ENCODE peak calls at places on chromosomes 11 and 22, in nine cellular contexts. One of them, this sample, is unnamed.

GRCh38 chr11:32366671-32367070 is 68.7 kb downstream of the WT1 start:
- DNase-seq in GF-D8: no peak
- DNase-seq in EL: peak; percentile 8
- DNase-seq in amniotic stem cell: no peak
- DNase-seq in anterior cingulate cortex: no peak
- DNase-seq in GM03348: peak; percentile 57
- DNase-seq in adipocyte: no peak
- DNase-seq in non-pigmented ciliary epithelial cell: peak; percentile 19
- DNase-seq in activated T-cell treated with anti-CD3 and anti-CD28 coated beads for 24 hours: no peak
- DNase-seq in this sample: no peak

GRCh38 chr11:122668562-122669090 is 13.1 kb downstream of the UBASH3B start:
- DNase-seq in GF-D8: no peak
- DNase-seq in EL: peak; percentile 79
- DNase-seq in amniotic stem cell: no peak
- DNase-seq in GM03348: no peak
- DNase-seq in activated T-cell treated with anti-CD3 and anti-CD28 coated beads for 24 hours: no peak
- DNase-seq in anterior cingulate cortex: no peak
- DNase-seq in adipocyte: peak; percentile 42
- DNase-seq in non-pigmented ciliary epithelial cell: peak; percentile 34
- DNase-seq in this sample: no peak

GRCh38 chr22:24392218-24392931 is 35.0 kb upstream of the ADORA2A start:
- DNase-seq in EL: peak; percentile 38
- DNase-seq in adipocyte: no peak
- DNase-seq in anterior cingulate cortex: no peak
- DNase-seq in amniotic stem cell: no peak
- DNase-seq in activated T-cell treated with anti-CD3 and anti-CD28 coated beads for 24 hours: no peak
- DNase-seq in GM03348: no peak
- DNase-seq in non-pigmented ciliary epithelial cell: no peak
- DNase-seq in GF-D8: no peak
- DNase-seq in this sample: no peak

GRCh38 chr11:34134765-34135164 is 29.3 kb downstream of the NAT10 start:
- DNase-seq in GF-D8: no peak
- DNase-seq in GM03348: no peak
- DNase-seq in activated T-cell treated with anti-CD3 and anti-CD28 coated beads for 24 hours: no peak
- DNase-seq in non-pigmented ciliary epithelial cell: no peak
- DNase-seq in anterior cingulate cortex: no peak
- DNase-seq in EL: no peak
- DNase-seq in adipocyte: no peak
- DNase-seq in amniotic stem cell: no peak
- DNase-seq in this sample: no peak

GRCh38 chr22:46068908-46069481 is 81.3 kb upstream of the PPARA start:
- DNase-seq in anterior cingulate cortex: no peak
- DNase-seq in non-pigmented ciliary epithelial cell: no peak
- DNase-seq in adipocyte: peak; percentile 75
- DNase-seq in GF-D8: peak; percentile 54
- DNase-seq in activated T-cell treated with anti-CD3 and anti-CD28 coated beads for 24 hours: no peak
- DNase-seq in amniotic stem cell: no peak
- DNase-seq in GM03348: peak; percentile 66
- DNase-seq in EL: peak; percentile 94
- DNase-seq in this sample: no peak

GRCh38 chr22:32080904-32081303 is 37.8 kb downstream of the SLC5A1 start:
- DNase-seq in activated T-cell treated with anti-CD3 and anti-CD28 coated beads for 24 hours: peak; percentile 24
- DNase-seq in EL: peak; percentile 49
- DNase-seq in non-pigmented ciliary epithelial cell: peak; percentile 24
- DNase-seq in anterior cingulate cortex: no peak
- DNase-seq in adipocyte: peak; percentile 58
- DNase-seq in GF-D8: no peak
- DNase-seq in GM03348: peak; percentile 68
- DNase-seq in amniotic stem cell: no peak
- DNase-seq in this sample: peak; percentile 39

GRCh38 chr22:45978275-45978713 is 1.3 kb upstream of the WNT7B start:
- DNase-seq in adipocyte: no peak
- DNase-seq in non-pigmented ciliary epithelial cell: no peak
- DNase-seq in anterior cingulate cortex: no peak
- DNase-seq in activated T-cell treated with anti-CD3 and anti-CD28 coated beads for 24 hours: no peak
- DNase-seq in GF-D8: no peak
- DNase-seq in amniotic stem cell: no peak
- DNase-seq in GM03348: no peak
- DNase-seq in EL: no peak
- DNase-seq in this sample: no peak

GRCh38 chr22:29947410-29948387 is 64.7 kb downstream of the MTMR3 start:
- DNase-seq in adipocyte: peak; percentile 66
- DNase-seq in EL: peak; percentile 36
- DNase-seq in anterior cingulate cortex: no peak
- DNase-seq in non-pigmented ciliary epithelial cell: peak; percentile 17
- DNase-seq in GM03348: peak; percentile 51
- DNase-seq in activated T-cell treated with anti-CD3 and anti-CD28 coated beads for 24 hours: no peak
- DNase-seq in amniotic stem cell: no peak
- DNase-seq in GF-D8: no peak
- DNase-seq in this sample: no peak

GRCh38 chr11:6354651-6355485 is 34.6 kb upstream of the CAVIN3 start:
- DNase-seq in non-pigmented ciliary epithelial cell: no peak
- DNase-seq in activated T-cell treated with anti-CD3 and anti-CD28 coated beads for 24 hours: no peak
- DNase-seq in GF-D8: no peak
- DNase-seq in adipocyte: no peak
- DNase-seq in GM03348: no peak
- DNase-seq in EL: no peak
- DNase-seq in amniotic stem cell: no peak
- DNase-seq in anterior cingulate cortex: no peak
- DNase-seq in this sample: no peak

GRCh38 chr11:57214494-57214893 is 22.6 kb downstream of the APLNR start:
- DNase-seq in GM03348: peak; percentile 88
- DNase-seq in adipocyte: peak; percentile 85
- DNase-seq in non-pigmented ciliary epithelial cell: peak; percentile 76
- DNase-seq in amniotic stem cell: peak; percentile 68
- DNase-seq in EL: peak; percentile 79
- DNase-seq in anterior cingulate cortex: no peak
- DNase-seq in activated T-cell treated with anti-CD3 and anti-CD28 coated beads for 24 hours: no peak
- DNase-seq in GF-D8: no peak
- DNase-seq in this sample: no peak

GRCh38 chr11:20080032-20080685 is 80.1 kb downstream of the DBX1 start:
- DNase-seq in adipocyte: no peak
- DNase-seq in GM03348: no peak
- DNase-seq in GF-D8: no peak
- DNase-seq in anterior cingulate cortex: no peak
- DNase-seq in activated T-cell treated with anti-CD3 and anti-CD28 coated beads for 24 hours: no peak
- DNase-seq in amniotic stem cell: no peak
- DNase-seq in EL: no peak
- DNase-seq in non-pigmented ciliary epithelial cell: no peak
- DNase-seq in this sample: no peak

GRCh38 chr11:108218912-108219783 is 3.3 kb downstream of the NPAT start:
- DNase-seq in EL: no peak
- DNase-seq in amniotic stem cell: no peak
- DNase-seq in GF-D8: no peak
- DNase-seq in non-pigmented ciliary epithelial cell: no peak
- DNase-seq in GM03348: no peak
- DNase-seq in anterior cingulate cortex: no peak
- DNase-seq in adipocyte: no peak
- DNase-seq in activated T-cell treated with anti-CD3 and anti-CD28 coated beads for 24 hours: no peak
- DNase-seq in this sample: no peak

GRCh38 chr11:64341851-64342791 is 2.1 kb downstream of the CCDC88B start:
- DNase-seq in activated T-cell treated with anti-CD3 and anti-CD28 coated beads for 24 hours: peak; percentile 87
- DNase-seq in GM03348: peak; percentile 96
- DNase-seq in GF-D8: no peak
- DNase-seq in amniotic stem cell: peak; percentile 66
- DNase-seq in anterior cingulate cortex: peak; percentile 59
- DNase-seq in non-pigmented ciliary epithelial cell: no peak
- DNase-seq in EL: peak; percentile 90
- DNase-seq in adipocyte: peak; percentile 91
- DNase-seq in this sample: peak; percentile 79

GRCh38 chr11:6357222-6357621 is 33.1 kb upstream of the SMPD1 start:
- DNase-seq in amniotic stem cell: peak; percentile 90
- DNase-seq in GM03348: peak; percentile 84
- DNase-seq in EL: peak; percentile 97
- DNase-seq in activated T-cell treated with anti-CD3 and anti-CD28 coated beads for 24 hours: peak; percentile 20
- DNase-seq in non-pigmented ciliary epithelial cell: peak; percentile 74
- DNase-seq in GF-D8: no peak
- DNase-seq in adipocyte: peak; percentile 93
- DNase-seq in anterior cingulate cortex: peak; percentile 14
- DNase-seq in this sample: no peak

GRCh38 chr11:121580154-121580553 is 127.4 kb upstream of the SORL1-AS1 start:
- DNase-seq in non-pigmented ciliary epithelial cell: no peak
- DNase-seq in anterior cingulate cortex: no peak
- DNase-seq in adipocyte: no peak
- DNase-seq in amniotic stem cell: no peak
- DNase-seq in GM03348: no peak
- DNase-seq in EL: no peak
- DNase-seq in activated T-cell treated with anti-CD3 and anti-CD28 coated beads for 24 hours: no peak
- DNase-seq in GF-D8: no peak
- DNase-seq in this sample: no peak

GRCh38 chr11:74676596-74676995 is 54.6 kb downstream of the CHRDL2 start:
- DNase-seq in amniotic stem cell: no peak
- DNase-seq in GF-D8: no peak
- DNase-seq in GM03348: no peak
- DNase-seq in anterior cingulate cortex: no peak
- DNase-seq in non-pigmented ciliary epithelial cell: no peak
- DNase-seq in activated T-cell treated with anti-CD3 and anti-CD28 coated beads for 24 hours: no peak
- DNase-seq in EL: no peak
- DNase-seq in adipocyte: no peak
- DNase-seq in this sample: no peak

GRCh38 chr22:39703890-39704658 is 133.5 kb downstream of the CACNA1I start:
- DNase-seq in activated T-cell treated with anti-CD3 and anti-CD28 coated beads for 24 hours: no peak
- DNase-seq in amniotic stem cell: no peak
- DNase-seq in EL: no peak
- DNase-seq in GF-D8: no peak
- DNase-seq in GM03348: no peak
- DNase-seq in non-pigmented ciliary epithelial cell: no peak
- DNase-seq in anterior cingulate cortex: no peak
- DNase-seq in adipocyte: no peak
- DNase-seq in this sample: no peak

GRCh38 chr11:129317564-129317963 is 58.1 kb upstream of the BARX2 start:
- DNase-seq in adipocyte: no peak
- DNase-seq in GF-D8: peak; percentile 68
- DNase-seq in non-pigmented ciliary epithelial cell: no peak
- DNase-seq in activated T-cell treated with anti-CD3 and anti-CD28 coated beads for 24 hours: no peak
- DNase-seq in GM03348: no peak
- DNase-seq in EL: no peak
- DNase-seq in anterior cingulate cortex: no peak
- DNase-seq in amniotic stem cell: no peak
- DNase-seq in this sample: peak; percentile 24

GRCh38 chr11:92703431-92703830 is 266.0 kb upstream of the MTNR1B start:
- DNase-seq in non-pigmented ciliary epithelial cell: peak; percentile 13
- DNase-seq in amniotic stem cell: no peak
- DNase-seq in GF-D8: no peak
- DNase-seq in GM03348: peak; percentile 9
- DNase-seq in anterior cingulate cortex: no peak
- DNase-seq in activated T-cell treated with anti-CD3 and anti-CD28 coated beads for 24 hours: no peak
- DNase-seq in EL: peak; percentile 49
- DNase-seq in adipocyte: peak; percentile 1
- DNase-seq in this sample: no peak

GRCh38 chr11:14288189-14288935 is 70.6 kb downstream of the RRAS2 start:
- DNase-seq in anterior cingulate cortex: no peak
- DNase-seq in adipocyte: peak; percentile 88
- DNase-seq in amniotic stem cell: peak; percentile 71
- DNase-seq in GF-D8: no peak
- DNase-seq in non-pigmented ciliary epithelial cell: peak; percentile 74
- DNase-seq in GM03348: peak; percentile 65
- DNase-seq in activated T-cell treated with anti-CD3 and anti-CD28 coated beads for 24 hours: no peak
- DNase-seq in EL: peak; percentile 81
- DNase-seq in this sample: no peak

This sample was measured in AML-193.